ENCODE peak calls at places on chromosome 1, in eight cellular contexts. U is iris pigment epithelial cell, I is BJ, X is NB4, S is omental fat pad, T is HS-5, F is glomerular endothelial cell, K is uterus. W is an unnamed sample.

GRCh38 chr1:66262233-66262632 is 271.7 kb upstream of the SGIP1 start:
- DNase-seq in U (peak; percentile 90), I (peak; percentile 92), X (no peak), S (no peak), T (no peak), F (no peak), K (peak; percentile 54), W (no peak)

GRCh38 chr1:27614625-27615344 is 10.8 kb upstream of the AHDC1 start:
- DNase-seq in U (no peak), I (no peak), X (no peak), S (no peak), T (no peak), F (no peak), K (no peak), W (no peak)

GRCh38 chr1:240254006-240254405 is 162.3 kb downstream of the FMN2 start:
- DNase-seq in U (no peak), I (no peak), X (no peak), S (no peak), T (no peak), F (no peak), K (no peak), W (no peak)

GRCh38 chr1:186183219-186183618 is 191.8 kb downstream of the TPR start:
- DNase-seq in U (peak; percentile 92), I (no peak), X (no peak), S (no peak), T (peak; percentile 60), F (no peak), K (no peak), W (peak; percentile 45)

GRCh38 chr1:10745886-10746455 is 50.5 kb downstream of the CASZ1 start:
- DNase-seq in U (no peak), I (no peak), X (no peak), S (no peak), T (no peak), F (no peak), K (no peak), W (no peak)

GRCh38 chr1:178143730-178144343 is 49.9 kb downstream of the RASAL2 start:
- DNase-seq in U (peak; percentile 66), I (no peak), X (peak; percentile 25), S (no peak), T (no peak), F (no peak), K (no peak), W (peak; percentile 54)

GRCh38 chr1:56644064-56644940 is 812 bp upstream of the PRKAA2 start:
- DNase-seq in U (peak; percentile 26), I (no peak), X (no peak), S (no peak), T (no peak), F (peak; percentile 10), K (no peak), W (no peak)

GRCh38 chr1:12016182-12016581 is 3.1 kb upstream of the MIIP start:
- DNase-seq in U (no peak), I (no peak), X (no peak), S (no peak), T (no peak), F (no peak), K (no peak), W (no peak)

GRCh38 chr1:222028151-222028550 is 286.3 kb upstream of the DUSP10 start:
- DNase-seq in U (no peak), I (no peak), X (no peak), S (no peak), T (no peak), F (no peak), K (no peak), W (no peak)

W was measured in MV-4-11.